ENCODE peak calls at places on chromosome 5, in nine cellular contexts. J, Y, M, S, P, U, B, V and Z are unnamed samples.

GRCh38 chr5:137486707-137487106 is 12.4 kb downstream of the SPOCK1 start:
- DNase-seq in J (no peak), Y (no peak), M (no peak), S (no peak), P (no peak), U (no peak), B (peak), V (peak), Z (peak)

GRCh38 chr5:159902444-159903121 is 13.7 kb upstream of the ADRA1B start:
- DNase-seq in J (no peak), Y (no peak), M (no peak), S (no peak), P (no peak), U (no peak), B (peak), V (peak), Z (peak)

GRCh38 chr5:179241764-179242370 is 103.4 kb downstream of the ADAMTS2 start:
- DNase-seq in J (no peak), Y (no peak), M (no peak), S (no peak), P (no peak), U (no peak), B (no peak), V (no peak), Z (no peak)

GRCh38 chr5:167763772-167764171 is 527.7 kb upstream of the WWC1 start:
- DNase-seq in J (no peak), Y (no peak), M (no peak), S (no peak), P (no peak), U (no peak), B (no peak), V (peak), Z (no peak)

GRCh38 chr5:22911019-22911418 is 57.9 kb upstream of the CDH12 start:
- DNase-seq in J (no peak), Y (no peak), M (no peak), S (no peak), P (no peak), U (no peak), B (no peak), V (no peak), Z (no peak)

GRCh38 chr5:41337240-41337639 is 123.9 kb upstream of the C6 start:
- DNase-seq in J (no peak), Y (no peak), M (no peak), S (no peak), P (no peak), U (no peak), B (no peak), V (no peak), Z (no peak)

GRCh38 chr5:124203308-124203707 is 543.1 kb downstream of the ZNF608 start:
- DNase-seq in J (no peak), Y (no peak), M (no peak), S (no peak), P (no peak), U (no peak), B (no peak), V (no peak), Z (no peak)

GRCh38 chr5:132239776-132240175 is 12.1 kb upstream of the P4HA2 start:
- DNase-seq in J (no peak), Y (no peak), M (no peak), S (no peak), P (no peak), U (no peak), B (no peak), V (no peak), Z (no peak)

GRCh38 chr5:66621146-66621545 is 25.0 kb downstream of the MAST4 start:
- DNase-seq in J (no peak), Y (no peak), M (no peak), S (no peak), P (no peak), U (no peak), B (no peak), V (peak), Z (no peak)

GRCh38 chr5:121031487-121031886 is 567.4 kb downstream of the PRR16 start:
- DNase-seq in J (no peak), Y (no peak), M (no peak), S (no peak), P (no peak), U (no peak), B (no peak), V (no peak), Z (no peak)

GRCh38 chr5:74642543-74642863 is 2.0 kb upstream of the ENC1 start:
- DNase-seq in J (no peak), Y (no peak), M (no peak), S (no peak), P (no peak), U (no peak), B (no peak), V (peak), Z (no peak)

GRCh38 chr5:119879446-119879845 is 250.1 kb downstream of the FAM170A start:
- DNase-seq in J (no peak), Y (no peak), M (no peak), S (no peak), P (no peak), U (no peak), B (no peak), V (no peak), Z (no peak)

GRCh38 chr5:157447246-157447645 is 12.8 kb upstream of the NIPAL4 start:
- DNase-seq in J (no peak), Y (no peak), M (no peak), S (no peak), P (peak), U (no peak), B (no peak), V (peak), Z (no peak)

GRCh38 chr5:53350408-53350807 is 130.0 kb upstream of the FST start:
- DNase-seq in J (no peak), Y (no peak), M (no peak), S (no peak), P (no peak), U (no peak), B (no peak), V (no peak), Z (no peak)

GRCh38 chr5:37751227-37751626 is 88.6 kb downstream of the GDNF start:
- DNase-seq in J (no peak), Y (no peak), M (no peak), S (no peak), P (no peak), U (no peak), B (peak), V (peak), Z (no peak)